ENCODE peak calls at places on chromosome 7, in four cellular contexts. N is NCI-H1092 treated with DMSO at 0.1 percent for 48 hours; R is activated T-helper 1 cell treated with anti-CD3 and anti-CD28 coated beads, Interleukin-2, amount 50 U/mL, for 16 hours; T is nephron progenitor cell. U is an unnamed sample.

GRCh38 chr7:112930787-112931186 is 140.6 kb upstream of the TMEM168 start:
- DNase-seq in N (no peak), R (no peak), T (no peak), U (no peak)

GRCh38 chr7:107201795-107202450 is 33.1 kb downstream of the HBP1 start:
- DNase-seq in N (peak; percentile 65), R (no peak), T (peak; percentile 30), U (peak; percentile 36)

GRCh38 chr7:42831953-42832522 is 79.8 kb downstream of the C7orf25 start:
- DNase-seq in N (no peak), R (no peak), T (no peak), U (no peak)

GRCh38 chr7:73647725-73648592 is 19.7 kb upstream of the VPS37D start:
- DNase-seq in N (peak; percentile 19), R (no peak), T (peak; percentile 49), U (no peak)

GRCh38 chr7:92614586-92615237 is 24.5 kb upstream of the FAM133B start:
- DNase-seq in N (no peak), R (no peak), T (no peak), U (no peak)

GRCh38 chr7:2833087-2833910 is 10.8 kb downstream of the GNA12 start:
- DNase-seq in N (no peak), R (no peak), T (no peak), U (no peak)

GRCh38 chr7:52811537-52811936 is 223.9 kb upstream of the POM121L12 start:
- DNase-seq in N (no peak), R (no peak), T (no peak), U (no peak)

GRCh38 chr7:116211006-116211912 is 920 bp downstream of the TES start:
- DNase-seq in N (peak; percentile 38), R (peak; percentile 54), T (peak; percentile 53), U (peak; percentile 89)

GRCh38 chr7:117075934-117076333 is 122.6 kb downstream of the ST7 start:
- DNase-seq in N (no peak), R (no peak), T (no peak), U (no peak)

GRCh38 chr7:27840314-27840713 is 100.4 kb downstream of the TAX1BP1 start:
- DNase-seq in N (no peak), R (no peak), T (no peak), U (no peak)

GRCh38 chr7:70434376-70434775 is 697.6 kb upstream of the GALNT17 start:
- DNase-seq in N (peak; percentile 45), R (no peak), T (no peak), U (no peak)

GRCh38 chr7:100124301-100125229 is 2.2 kb upstream of the MBLAC1 start:
- DNase-seq in N (no peak), R (no peak), T (no peak), U (no peak)

GRCh38 chr7:55538538-55538937 is 33.8 kb downstream of the VOPP1 start:
- DNase-seq in N (no peak), R (no peak), T (no peak), U (peak; percentile 92)

GRCh38 chr7:2018786-2019692 is 213.7 kb downstream of the MAD1L1 start:
- DNase-seq in N (no peak), R (no peak), T (no peak), U (peak; percentile 77)

GRCh38 chr7:105352018-105352612 is 36.6 kb downstream of the SRPK2 start:
- DNase-seq in N (no peak), R (peak; percentile 9), T (no peak), U (peak; percentile 87)

GRCh38 chr7:46855851-46856250 is 726.1 kb downstream of the TNS3 start:
- DNase-seq in N (no peak), R (no peak), T (no peak), U (peak; percentile 26)

GRCh38 chr7:131226116-131226562 is 101.5 kb upstream of the MKLN1 start:
- DNase-seq in N (no peak), R (no peak), T (no peak), U (no peak)

GRCh38 chr7:32079530-32079929 is 9.3 kb upstream of the PDE1C start:
- DNase-seq in N (no peak), R (no peak), T (no peak), U (no peak)

GRCh38 chr7:20328692-20329091 is 2.0 kb upstream of the ITGB8 start:
- DNase-seq in N (no peak), R (no peak), T (no peak), U (no peak)

GRCh38 chr7:142807855-142808460 is 37.2 kb downstream of the PRSS2 start:
- DNase-seq in N (no peak), R (no peak), T (no peak), U (peak; percentile 71)

GRCh38 chr7:66739953-66740301 is 606 bp upstream of the RABGEF1 start:
- DNase-seq in N (no peak), R (no peak), T (no peak), U (peak; percentile 9)

GRCh38 chr7:50155755-50156154 is 62.7 kb upstream of the ZPBP start:
- DNase-seq in N (no peak), R (no peak), T (no peak), U (no peak)

GRCh38 chr7:32266932-32267475 is 196.8 kb upstream of the PDE1C start:
- DNase-seq in N (no peak), R (no peak), T (no peak), U (no peak)

GRCh38 chr7:30877010-30877740 is 34.5 kb upstream of the AQP1 start:
- DNase-seq in N (no peak), R (no peak), T (no peak), U (no peak)

GRCh38 chr7:143015102-143015501 is 11.8 kb downstream of the OR9A2 start:
- DNase-seq in N (no peak), R (no peak), T (no peak), U (no peak)

GRCh38 chr7:5420841-5421625 is 2.6 kb downstream of the TNRC18 start:
- DNase-seq in N (peak; percentile 33), R (no peak), T (peak; percentile 37), U (no peak)

GRCh38 chr7:92836489-92837213 is at the start of gene CDK6:
- DNase-seq in N (no peak), R (peak; percentile 22), T (peak; percentile 77), U (peak; percentile 68)

GRCh38 chr7:151992375-151992774 is 33.1 kb upstream of the GALNT11 start:
- DNase-seq in N (peak; percentile 63), R (no peak), T (peak; percentile 61), U (peak; percentile 50)

GRCh38 chr7:47320296-47320695 is 261.6 kb downstream of the TNS3 start:
- DNase-seq in N (no peak), R (no peak), T (no peak), U (peak; percentile 47)

GRCh38 chr7:87027900-87028299 is 31.6 kb downstream of the ELAPOR2 start:
- DNase-seq in N (no peak), R (no peak), T (no peak), U (no peak)

GRCh38 chr7:98229991-98230745 is 18.9 kb downstream of the BHLHA15 start:
- DNase-seq in N (no peak), R (no peak), T (no peak), U (no peak)

GRCh38 chr7:51430480-51431086 is 114.0 kb upstream of the COBL start:
- DNase-seq in N (peak; percentile 66), R (no peak), T (peak; percentile 71), U (peak; percentile 28)

GRCh38 chr7:39985398-39985918 is 35.4 kb downstream of the CDK13 start:
- DNase-seq in N (no peak), R (no peak), T (no peak), U (no peak)

GRCh38 chr7:19051767-19052375 is 65.6 kb downstream of the TWIST1 start:
- DNase-seq in N (peak; percentile 13), R (no peak), T (peak; percentile 13), U (peak; percentile 42)

GRCh38 chr7:142383826-142384507 is 126.1 kb upstream of the PRSS58 start:
- DNase-seq in N (no peak), R (no peak), T (no peak), U (peak; percentile 54)

GRCh38 chr7:128123291-128124037 is 92.2 kb upstream of the LRRC4 start:
- DNase-seq in N (no peak), R (no peak), T (peak; percentile 36), U (no peak)

GRCh38 chr7:151954866-151955820 is 1.1 kb upstream of the GALNTL5 start:
- DNase-seq in N (no peak), R (no peak), T (no peak), U (no peak)